ENCODE peak calls at places on chromosomes 6 and 20, in four cellular contexts. One of them, this sample, is unnamed.

GRCh38 chr20:20649945-20650344 is 62.5 kb downstream of the RALGAPA2 start:
- DNase-seq in A549: no peak
- DNase-seq in substantia nigra: no peak
- DNase-seq in nephron progenitor cell: no peak
- DNase-seq in this sample: no peak

GRCh38 chr20:17059465-17059864 is 167.4 kb upstream of the PCSK2 start:
- DNase-seq in nephron progenitor cell: no peak
- DNase-seq in A549: peak; percentile 8
- DNase-seq in substantia nigra: no peak
- DNase-seq in this sample: peak; percentile 79

GRCh38 chr20:62951143-62951895 is 1.2 kb upstream of the SLC17A9 start:
- DNase-seq in A549: no peak
- DNase-seq in substantia nigra: no peak
- DNase-seq in nephron progenitor cell: no peak
- DNase-seq in this sample: no peak

GRCh38 chr20:33732166-33732970 is 572 bp downstream of the ZNF341 start:
- DNase-seq in substantia nigra: peak; percentile 89
- DNase-seq in A549: peak; percentile 89
- DNase-seq in nephron progenitor cell: no peak
- DNase-seq in this sample: peak; percentile 98

GRCh38 chr6:113813207-113813606 is 43.9 kb upstream of the MARCKS start:
- DNase-seq in A549: no peak
- DNase-seq in nephron progenitor cell: no peak
- DNase-seq in substantia nigra: no peak
- DNase-seq in this sample: no peak

GRCh38 chr6:144612811-144613210 is 327.7 kb downstream of the UTRN start:
- DNase-seq in A549: no peak
- DNase-seq in nephron progenitor cell: no peak
- DNase-seq in substantia nigra: no peak
- DNase-seq in this sample: no peak

GRCh38 chr6:3228046-3228671 is 706 bp upstream of the TUBB2B start:
- DNase-seq in substantia nigra: no peak
- DNase-seq in A549: no peak
- DNase-seq in nephron progenitor cell: peak; percentile 80
- DNase-seq in this sample: peak; percentile 73

GRCh38 chr20:39829713-39830112 is 859.3 kb downstream of the MAFB start:
- DNase-seq in nephron progenitor cell: peak; percentile 15
- DNase-seq in substantia nigra: no peak
- DNase-seq in A549: no peak
- DNase-seq in this sample: no peak

GRCh38 chr6:41622210-41622990 is 15.9 kb upstream of the MDFI start:
- DNase-seq in nephron progenitor cell: no peak
- DNase-seq in substantia nigra: no peak
- DNase-seq in A549: no peak
- DNase-seq in this sample: no peak

GRCh38 chr6:150751296-150751695 is 114.2 kb upstream of the MTHFD1L start:
- DNase-seq in substantia nigra: no peak
- DNase-seq in A549: no peak
- DNase-seq in nephron progenitor cell: no peak
- DNase-seq in this sample: no peak

GRCh38 chr20:16821211-16822089 is 73.3 kb downstream of the OTOR start:
- DNase-seq in A549: peak; percentile 65
- DNase-seq in substantia nigra: no peak
- DNase-seq in nephron progenitor cell: peak; percentile 37
- DNase-seq in this sample: peak; percentile 54

GRCh38 chr6:113632220-113632864 is 224.8 kb upstream of the MARCKS start:
- DNase-seq in A549: peak; percentile 77
- DNase-seq in substantia nigra: no peak
- DNase-seq in nephron progenitor cell: peak; percentile 11
- DNase-seq in this sample: no peak

GRCh38 chr20:59403261-59403961 is 103.0 kb downstream of the EDN3 start:
- DNase-seq in A549: peak; percentile 29
- DNase-seq in substantia nigra: peak; percentile 3
- DNase-seq in nephron progenitor cell: peak; percentile 95
- DNase-seq in this sample: no peak

GRCh38 chr6:26232950-26233607 is 131.9 kb upstream of the BTN3A2 start:
- DNase-seq in A549: peak; percentile 75
- DNase-seq in nephron progenitor cell: no peak
- DNase-seq in substantia nigra: no peak
- DNase-seq in this sample: no peak

GRCh38 chr20:54084193-54084592 is 13.8 kb upstream of the BCAS1 start:
- DNase-seq in A549: no peak
- DNase-seq in substantia nigra: no peak
- DNase-seq in nephron progenitor cell: no peak
- DNase-seq in this sample: no peak

GRCh38 chr6:125095501-125096301 is 57.9 kb upstream of the TPD52L1 start:
- DNase-seq in nephron progenitor cell: no peak
- DNase-seq in substantia nigra: peak; percentile 65
- DNase-seq in A549: no peak
- DNase-seq in this sample: no peak

GRCh38 chr6:30884521-30885480 is 482 bp downstream of the DDR1 start:
- DNase-seq in A549: no peak
- DNase-seq in nephron progenitor cell: peak; percentile 64
- DNase-seq in substantia nigra: peak; percentile 65
- DNase-seq in this sample: peak; percentile 24

GRCh38 chr20:32898721-32899120 is 40.0 kb downstream of the EFCAB8 start:
- DNase-seq in nephron progenitor cell: no peak
- DNase-seq in A549: no peak
- DNase-seq in substantia nigra: no peak
- DNase-seq in this sample: no peak

GRCh38 chr20:258963-259362 is 1.4 kb downstream of the DEFB132 start:
- DNase-seq in nephron progenitor cell: no peak
- DNase-seq in A549: peak; percentile 59
- DNase-seq in substantia nigra: no peak
- DNase-seq in this sample: no peak